ENCODE peak calls at places on chromosomes 6 and 20, in six cellular contexts. S is SK-N-SH, J is HCT116, L is GM12878, G is H1, N is K562. F is an unnamed sample.

GRCh38 chr6:39092124-39092523 is 22.9 kb downstream of the SAYSD1 start:
- DNase-seq in G (no peak), L (no peak), J (no peak), S (peak; percentile 41), N (peak; percentile 36), F (peak; percentile 47)

GRCh38 chr6:15148356-15149058 is 97.4 kb upstream of the JARID2 start:
- DNase-seq in N (no peak), G (no peak), J (no peak), L (no peak), S (no peak), F (peak; percentile 9)

GRCh38 chr6:24673625-24674024 is 6.7 kb downstream of the ACOT13 start:
- DNase-seq in L (no peak), N (no peak), J (no peak), G (no peak), S (no peak), F (no peak)

GRCh38 chr20:760751-761417 is 7.4 kb downstream of the SLC52A3 start:
- DNase-seq in L (no peak), G (peak; percentile 94), S (peak; percentile 78), N (peak; percentile 86), J (peak; percentile 47), F (no peak)

GRCh38 chr6:16276991-16277981 is 38.9 kb downstream of the GMPR start:
- DNase-seq in G (peak; percentile 76), J (peak; percentile 83), S (peak; percentile 33), N (peak; percentile 94), L (no peak), F (peak; percentile 75)

GRCh38 chr6:13769655-13770053 is 44.7 kb downstream of the MCUR1 start:
- DNase-seq in L (no peak), S (peak; percentile 36), J (no peak), N (no peak), G (peak; percentile 77), F (no peak)

GRCh38 chr6:113995632-113996031 is 24.7 kb upstream of the HDAC2 start:
- DNase-seq in J (peak; percentile 61), G (peak; percentile 44), L (no peak), S (peak; percentile 35), N (no peak), F (peak; percentile 25)

GRCh38 chr20:44456611-44457010 is 19.1 kb upstream of the TTPAL start:
- DNase-seq in G (no peak), J (no peak), S (no peak), L (no peak), N (no peak), F (no peak)

GRCh38 chr6:161498359-161498758 is 224.5 kb upstream of the AGPAT4 start:
- DNase-seq in J (peak; percentile 66), N (peak; percentile 24), S (peak; percentile 41), G (peak; percentile 51), L (no peak), F (no peak)

GRCh38 chr20:63891061-63892002 is 3.6 kb upstream of the DNAJC5 start:
- DNase-seq in S (no peak), J (no peak), G (no peak), L (no peak), N (no peak), F (no peak)

GRCh38 chr20:51020657-51021056 is 2.2 kb downstream of the KCNG1 start:
- DNase-seq in G (no peak), J (no peak), L (no peak), N (no peak), S (no peak), F (no peak)

GRCh38 chr6:81731814-81732213 is 20.7 kb downstream of the TENT5A start:
- DNase-seq in G (no peak), L (no peak), N (no peak), S (no peak), J (no peak), F (no peak)

GRCh38 chr6:159973951-159974350 is 5.1 kb downstream of the IGF2R start:
- DNase-seq in S (no peak), L (no peak), N (no peak), G (no peak), J (no peak), F (no peak)

GRCh38 chr20:57422254-57422653 is 31.1 kb downstream of the RBM38 start:
- DNase-seq in L (no peak), G (no peak), J (no peak), S (no peak), N (no peak), F (no peak)

GRCh38 chr6:111971181-111971829 is 82.6 kb upstream of the CCN6 start:
- DNase-seq in J (no peak), L (no peak), S (no peak), N (no peak), G (no peak), F (no peak)

GRCh38 chr20:3622411-3622810 is 40.8 kb downstream of the GFRA4 start:
- DNase-seq in S (no peak), J (no peak), L (no peak), N (no peak), G (no peak), F (no peak)

GRCh38 chr6:24139080-24139479 is 13.1 kb downstream of the NRSN1 start:
- DNase-seq in N (no peak), J (no peak), G (no peak), L (no peak), S (peak; percentile 15), F (no peak)

GRCh38 chr6:20180935-20181334 is 31.3 kb downstream of the MBOAT1 start:
- DNase-seq in L (no peak), S (no peak), N (no peak), G (no peak), J (no peak), F (no peak)

GRCh38 chr6:166382500-166382932 is 224 bp downstream of the MPC1 start:
- DNase-seq in N (peak; percentile 73), L (no peak), J (no peak), G (no peak), S (no peak), F (no peak)

GRCh38 chr6:35108309-35108885 is 32.7 kb downstream of the TCP11 start:
- DNase-seq in N (no peak), L (no peak), S (no peak), J (no peak), G (no peak), F (no peak)

GRCh38 chr6:109342564-109342963 is 39.7 kb downstream of the CD164 start:
- DNase-seq in N (peak; percentile 41), G (no peak), L (no peak), S (no peak), J (no peak), F (no peak)

GRCh38 chr6:128414943-128415342 is 105.5 kb downstream of the PTPRK start:
- DNase-seq in S (no peak), L (no peak), G (no peak), J (no peak), N (no peak), F (no peak)

GRCh38 chr6:148064406-148065134 is 278.1 kb upstream of the SASH1 start:
- DNase-seq in J (no peak), N (no peak), G (no peak), L (no peak), S (no peak), F (no peak)

GRCh38 chr20:40682104-40683045 is 6.7 kb downstream of the MAFB start:
- DNase-seq in S (no peak), N (no peak), G (peak; percentile 60), J (no peak), L (no peak), F (no peak)

GRCh38 chr20:41045680-41046079 is 17.1 kb downstream of the TOP1 start:
- DNase-seq in N (peak; percentile 23), S (no peak), J (no peak), G (no peak), L (no peak), F (no peak)

DNA sequence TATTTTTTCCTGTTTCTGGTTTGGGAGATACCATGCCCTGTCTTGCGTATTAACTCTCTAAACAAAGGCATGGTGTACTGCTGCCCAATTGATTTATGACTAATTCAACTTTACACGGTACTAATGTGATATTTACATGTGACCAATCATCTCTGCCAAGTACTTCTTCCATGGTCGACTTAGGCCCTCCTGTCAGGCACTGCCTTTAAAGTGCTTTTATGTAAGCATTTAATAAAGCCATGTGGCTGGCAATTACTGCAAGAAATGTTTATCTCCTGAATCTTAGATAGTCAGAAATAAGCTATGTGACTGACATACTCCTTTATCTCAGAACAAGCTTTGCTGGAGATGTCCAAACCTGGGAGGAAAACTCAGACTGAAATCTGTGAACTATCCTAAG is 323.4 kb downstream of the BTBD3 start:
- DNase-seq in J (no peak), L (no peak), N (no peak), S (no peak), G (no peak), F (no peak)
- TF ChIP-seq JUND in J (no peak), L (no peak), N (no peak), S (no peak), G (no peak), F (no peak)

DNA sequence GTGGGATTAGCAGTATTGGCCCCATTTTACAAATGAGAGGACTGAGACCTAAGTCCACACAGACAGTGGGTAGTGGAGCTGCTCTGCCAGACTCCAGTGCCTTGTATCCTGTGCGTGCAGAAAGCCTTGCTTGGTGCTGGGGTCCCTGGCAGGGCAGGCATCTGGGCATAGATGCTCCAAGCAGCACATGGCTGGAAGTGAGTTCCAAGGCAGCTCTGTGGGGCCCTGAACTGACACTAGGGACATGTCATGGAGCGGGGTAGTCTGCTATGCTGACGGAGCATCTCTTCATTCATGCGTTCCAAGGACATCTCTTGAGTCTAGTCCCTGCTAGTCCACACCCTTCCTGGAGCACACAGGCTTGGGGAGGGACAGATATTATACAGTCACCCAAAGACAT is 64.9 kb downstream of the DLGAP4 start:
- DNase-seq in J (no peak), S (no peak), G (no peak), L (no peak), N (no peak), F (no peak)
- TF ChIP-seq JUND in J (no peak), S (no peak), G (no peak), L (no peak), N (no peak), F (no peak)

GRCh38 chr20:36062799-36063198 is 91.7 kb upstream of the EPB41L1 start:
- DNase-seq in L (no peak), G (no peak), J (no peak), S (no peak), N (peak; percentile 62), F (peak; percentile 71)
- TF ChIP-seq JUND in L (no peak), G (no peak), J (no peak), S (no peak), N (no peak), F (no peak)

GRCh38 chr6:28764014-28764723 is 159.6 kb downstream of the TRIM27 start:
- DNase-seq in G (no peak), L (no peak), S (no peak), J (no peak), N (peak; percentile 33), F (no peak)
- TF ChIP-seq JUND in G (no peak), L (no peak), S (no peak), J (no peak), N (peak; percentile 24), F (no peak)

GRCh38 chr6:106961136-106961535 is 13.4 kb downstream of the CD24 start:
- DNase-seq in L (no peak), J (no peak), N (no peak), S (no peak), G (no peak), F (no peak)
- TF ChIP-seq JUND in L (no peak), J (no peak), N (no peak), S (no peak), G (no peak), F (no peak)

GRCh38 chr6:154928325-154928922 is 66.7 kb upstream of the TIAM2 start:
- DNase-seq in N (peak; percentile 73), G (peak; percentile 77), L (peak; percentile 12), S (peak; percentile 62), J (peak; percentile 49), F (peak; percentile 37)
- TF ChIP-seq JUND in N (no peak), G (no peak), L (no peak), S (no peak), J (no peak), F (no peak)